ENCODE peak calls at places on chromosome 5, in nine cellular contexts. H is A549, Q is neural crest cell, I is colonic mucosa, S is heart right ventricle, P is B cell, N is H9, U is HCT116, Y is IMR-90. B is an unnamed sample.

GRCh38 chr5:218457-219289 is 553 bp downstream of the SDHA start:
- DNase-seq in H (peak), Q (peak), I (peak), S (peak), P (no peak), N (no peak), U (no peak), Y (peak), B (no peak)

GRCh38 chr5:149618581-149619248 is 37.4 kb downstream of the ARHGEF37 start:
- DNase-seq in H (peak), Q (peak), I (peak), S (peak), P (no peak), N (peak), U (peak), Y (peak), B (no peak)

GRCh38 chr5:146540421-146540820 is 24.4 kb upstream of the GPR151 start:
- DNase-seq in H (no peak), Q (no peak), I (no peak), S (no peak), P (no peak), N (no peak), U (no peak), Y (peak), B (no peak)

GRCh38 chr5:7849531-7850240 is 1.2 kb downstream of the CFAP90 start:
- DNase-seq in H (peak), Q (peak), I (no peak), S (peak), P (no peak), N (no peak), U (no peak), Y (no peak), B (no peak)

GRCh38 chr5:4674176-4674575 is 466.0 kb upstream of the ADAMTS16 start:
- DNase-seq in H (no peak), Q (no peak), I (no peak), S (no peak), P (no peak), N (no peak), U (no peak), Y (no peak), B (no peak)

GRCh38 chr5:178241259-178241658 is 8.7 kb upstream of the PHYKPL start:
- DNase-seq in H (no peak), Q (no peak), I (no peak), S (peak), P (no peak), N (no peak), U (no peak), Y (no peak), B (no peak)

GRCh38 chr5:176810687-176811501 is 535 bp downstream of the UNC5A start:
- DNase-seq in H (no peak), Q (no peak), I (no peak), S (no peak), P (no peak), N (no peak), U (no peak), Y (no peak), B (no peak)

GRCh38 chr5:89904442-89904841 is 505.1 kb downstream of the CETN3 start:
- DNase-seq in H (no peak), Q (no peak), I (no peak), S (no peak), P (no peak), N (no peak), U (no peak), Y (no peak), B (no peak)

GRCh38 chr5:98769006-98769255 is 4.5 kb upstream of the RGMB start:
- DNase-seq in H (no peak), Q (peak), I (peak), S (peak), P (no peak), N (no peak), U (no peak), Y (no peak), B (peak)

GRCh38 chr5:128413356-128413755 is 124.7 kb downstream of the FBN2 start:
- DNase-seq in H (no peak), Q (no peak), I (no peak), S (no peak), P (no peak), N (no peak), U (no peak), Y (peak), B (no peak)

GRCh38 chr5:128414469-128414868 is 123.6 kb downstream of the FBN2 start:
- DNase-seq in H (no peak), Q (no peak), I (no peak), S (no peak), P (no peak), N (no peak), U (no peak), Y (no peak), B (no peak)

GRCh38 chr5:128409401-128409800 is 128.6 kb downstream of the FBN2 start:
- DNase-seq in H (no peak), Q (no peak), I (no peak), S (no peak), P (no peak), N (no peak), U (no peak), Y (no peak), B (no peak)

GRCh38 chr5:128408622-128409021 is 129.4 kb downstream of the FBN2 start:
- DNase-seq in H (no peak), Q (no peak), I (no peak), S (no peak), P (no peak), N (no peak), U (no peak), Y (peak), B (no peak)

DNA sequence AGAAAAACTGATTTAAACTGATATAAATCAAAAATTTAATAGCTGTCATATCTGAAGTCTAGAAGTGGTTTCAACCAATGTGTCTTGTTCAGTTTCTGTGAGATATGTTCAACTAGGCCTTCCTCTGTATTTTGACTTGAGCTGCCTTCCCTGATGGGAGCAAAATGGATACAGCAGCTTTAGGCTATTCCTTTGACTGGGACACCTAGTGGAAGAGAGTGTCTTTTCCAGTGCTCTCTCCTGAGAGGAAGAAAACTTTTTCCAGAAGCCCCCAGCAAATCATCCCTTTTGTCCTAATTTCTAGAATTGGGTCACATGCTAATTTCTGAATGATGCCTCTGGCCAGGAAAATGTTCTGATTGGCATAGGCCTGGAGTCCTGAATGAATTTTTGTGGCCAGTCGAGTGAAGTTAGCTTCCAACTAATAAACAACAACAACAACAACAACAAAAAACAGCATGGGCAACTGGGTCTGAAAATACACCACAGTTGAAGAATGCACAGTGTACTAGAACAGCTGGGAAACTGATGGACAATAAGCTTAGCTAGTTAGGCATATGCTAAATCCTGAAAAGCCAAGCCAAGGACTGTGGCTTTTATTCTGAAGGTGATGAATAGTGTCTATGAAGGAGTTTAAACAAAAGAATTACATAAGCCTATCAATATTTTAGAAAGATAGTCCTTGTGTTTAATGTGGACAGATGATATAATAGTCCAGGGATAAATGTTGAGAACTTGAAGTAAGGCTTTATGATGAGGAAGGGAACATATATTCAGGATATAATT is 125.7 kb downstream of the FBN2 start:
- DNase-seq in H (no peak), Q (no peak), I (no peak), S (no peak), P (no peak), N (no peak), U (no peak), Y (no peak), B (no peak)
- TF ChIP-seq CTCF in H (no peak), Q (no peak), I (no peak), S (no peak), P (no peak), N (peak), U (no peak), Y (no peak), B (no peak)

GRCh38 chr5:57494104-57495098 is 11.8 kb upstream of the ACTBL2 start:
- DNase-seq in H (peak), Q (no peak), I (peak), S (peak), P (no peak), N (no peak), U (peak), Y (peak), B (no peak)
- TF ChIP-seq CTCF in H (no peak), Q (no peak), I (no peak), S (no peak), P (no peak), N (no peak), U (no peak), Y (no peak), B (no peak)

DNA sequence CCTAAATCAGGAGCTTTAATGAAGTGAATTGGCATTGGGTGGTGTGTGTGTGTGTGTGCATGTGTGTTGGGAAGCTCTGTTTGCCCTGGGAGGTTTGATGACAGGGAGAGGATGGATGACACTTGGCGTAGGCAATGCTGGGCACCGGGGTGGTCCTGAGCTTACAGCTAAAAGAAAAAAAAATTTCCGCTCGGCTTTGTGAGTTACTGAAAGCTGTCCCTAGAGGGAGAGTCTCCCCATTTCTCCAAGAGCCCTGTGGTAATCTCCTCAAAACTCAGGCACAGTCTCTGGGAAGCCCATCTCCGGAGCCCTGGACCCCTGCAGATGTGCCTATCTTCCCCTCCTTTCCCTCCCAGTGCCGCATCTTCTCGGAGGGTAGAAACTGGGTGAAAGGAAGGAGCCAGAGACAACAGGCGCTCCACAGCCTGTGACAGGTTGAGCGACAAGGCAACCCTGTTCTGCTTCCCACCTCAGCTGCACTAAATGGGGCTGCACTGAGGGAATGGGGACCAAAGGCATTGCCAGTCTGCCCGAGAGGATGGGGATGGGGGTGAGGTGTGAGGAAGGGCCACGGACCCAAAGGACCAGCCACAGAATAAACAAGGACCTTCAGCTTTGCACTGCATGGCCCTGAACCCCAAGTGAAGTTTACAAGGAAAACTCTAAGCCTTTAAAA is 35.8 kb upstream of the TIFAB start:
- DNase-seq in H (no peak), Q (no peak), I (no peak), S (no peak), P (no peak), N (no peak), U (no peak), Y (no peak), B (no peak)
- TF ChIP-seq CTCF in H (no peak), Q (no peak), I (no peak), S (no peak), P (no peak), N (no peak), U (no peak), Y (no peak), B (no peak)

GRCh38 chr5:43066231-43066798 is 26.2 kb upstream of the ANXA2R start:
- DNase-seq in H (peak), Q (peak), I (peak), S (peak), P (peak), N (peak), U (peak), Y (peak), B (peak)
- TF ChIP-seq CTCF in H (no peak), Q (no peak), I (no peak), S (no peak), P (peak), N (no peak), U (no peak), Y (no peak), B (no peak)

GRCh38 chr5:116476903-116477537 is 97.6 kb downstream of the SEMA6A start:
- DNase-seq in H (peak), Q (no peak), I (no peak), S (no peak), P (no peak), N (no peak), U (no peak), Y (no peak), B (no peak)

GRCh38 chr5:116475232-116475828 is 99.3 kb downstream of the SEMA6A start:
- DNase-seq in H (no peak), Q (no peak), I (no peak), S (no peak), P (no peak), N (no peak), U (no peak), Y (no peak), B (no peak)

GRCh38 chr5:116468583-116468982 is 106.0 kb downstream of the SEMA6A start:
- DNase-seq in H (no peak), Q (no peak), I (no peak), S (no peak), P (no peak), N (no peak), U (no peak), Y (no peak), B (no peak)

GRCh38 chr5:116473706-116474105 is 100.9 kb downstream of the SEMA6A start:
- DNase-seq in H (no peak), Q (no peak), I (no peak), S (no peak), P (no peak), N (no peak), U (no peak), Y (no peak), B (no peak)

DNA sequence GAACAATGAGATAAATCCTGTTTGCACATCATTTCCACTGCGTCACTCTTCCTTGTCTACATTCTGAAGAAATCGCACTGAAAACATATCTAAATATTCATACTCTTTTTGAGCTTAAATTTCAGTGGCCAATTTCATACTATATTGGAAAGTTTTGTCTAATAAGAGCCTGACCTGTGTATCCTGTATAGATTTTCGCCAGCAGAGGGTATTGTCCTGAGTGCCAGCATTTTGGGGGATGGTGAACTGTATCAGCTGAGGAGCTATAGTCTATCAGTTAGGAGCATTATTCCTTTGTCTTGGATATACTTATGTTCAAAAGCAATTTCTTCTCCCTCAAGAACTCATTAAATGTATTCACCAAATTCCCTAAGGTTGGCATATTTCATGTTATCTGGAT is 102.3 kb downstream of the SEMA6A start:
- DNase-seq in H (no peak), Q (no peak), I (no peak), S (no peak), P (no peak), N (no peak), U (no peak), Y (no peak), B (no peak)
- TF ChIP-seq CTCF in H (no peak), Q (peak), I (no peak), S (no peak), P (no peak), N (no peak), U (no peak), Y (no peak), B (no peak)

GRCh38 chr5:123094919-123095693 is 6.1 kb downstream of the PRDM6 start:
- DNase-seq in H (no peak), Q (peak), I (no peak), S (no peak), P (no peak), N (peak), U (no peak), Y (peak), B (no peak)
- TF ChIP-seq CTCF in H (no peak), Q (peak), I (no peak), S (no peak), P (no peak), N (peak), U (no peak), Y (peak), B (no peak)

GRCh38 chr5:3194141-3194540 is 401.5 kb upstream of the IRX1 start:
- DNase-seq in H (no peak), Q (no peak), I (no peak), S (no peak), P (no peak), N (no peak), U (no peak), Y (no peak), B (no peak)
- TF ChIP-seq CTCF in H (no peak), Q (no peak), I (no peak), S (no peak), P (no peak), N (no peak), U (no peak), Y (no peak), B (no peak)

GRCh38 chr5:44868541-44868940 is 59.8 kb downstream of the MRPS30 start:
- DNase-seq in H (no peak), Q (no peak), I (no peak), S (no peak), P (no peak), N (no peak), U (no peak), Y (no peak), B (no peak)

GRCh38 chr5:44860267-44860666 is 51.5 kb downstream of the MRPS30 start:
- DNase-seq in H (no peak), Q (no peak), I (no peak), S (no peak), P (no peak), N (no peak), U (no peak), Y (no peak), B (no peak)

DNA sequence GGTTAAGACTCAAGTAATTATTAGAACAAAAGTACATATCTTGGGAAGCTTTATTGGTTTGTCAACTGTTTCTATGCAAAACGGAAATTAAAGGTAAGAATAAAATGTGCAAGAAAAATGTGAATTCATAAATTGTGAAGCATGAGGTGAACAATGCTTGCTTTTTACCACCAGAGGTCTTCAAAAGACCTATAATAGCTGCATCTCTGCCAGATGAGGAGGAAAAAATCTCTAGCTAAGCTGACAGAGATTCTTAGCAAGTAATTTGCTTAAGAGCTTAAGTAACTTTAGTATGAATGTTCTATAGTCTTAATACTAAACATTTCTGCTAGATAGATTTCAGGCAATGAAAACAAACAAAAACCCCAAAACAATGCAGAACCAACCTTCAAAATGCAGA is 54.1 kb downstream of the MRPS30 start:
- DNase-seq in H (peak), Q (no peak), I (no peak), S (no peak), P (no peak), N (no peak), U (peak), Y (peak), B (no peak)
- TF ChIP-seq CTCF in H (peak), Q (peak), I (no peak), S (no peak), P (no peak), N (peak), U (peak), Y (peak), B (no peak)

GRCh38 chr5:61468483-61468865 is 136.4 kb downstream of the ZSWIM6 start:
- DNase-seq in H (peak), Q (no peak), I (no peak), S (no peak), P (no peak), N (no peak), U (peak), Y (no peak), B (no peak)
- TF ChIP-seq CTCF in H (peak), Q (peak), I (no peak), S (no peak), P (no peak), N (peak), U (no peak), Y (no peak), B (no peak)

B was measured in tibial nerve.